ENCODE peak calls at places on chromosomes 6 and 20, in ten cellular contexts. Q is Peyer's patch; R is stimulated activated CD4-positive, alpha-beta T cell treated with anti-CD3 and anti-CD28 coated beads, Interleukin-4, amount 100 ng/mL, for 24 hours; B is H54; D is COLO829; U is brain microvascular endothelial cell; V is NCI-H1105; P is right cardiac atrium; X is iPS-NIHi11; I is H1. H is an unnamed sample.

GRCh38 chr6:169449221-169449620 is 195.6 kb upstream of the THBS2 start:
- DNase-seq in Q (no peak), R (no peak), B (no peak), X (no peak), V (no peak), P (no peak), I (no peak), U (no peak), D (no peak), H (no peak)

GRCh38 chr6:36735110-36735971 is 37.7 kb downstream of the RAB44 start:
- DNase-seq in V (no peak), I (no peak), R (peak; percentile 27), P (peak; percentile 96), D (no peak), U (peak; percentile 53), B (peak; percentile 62), X (no peak), Q (peak; percentile 56), H (peak; percentile 53)

GRCh38 chr6:5390177-5390576 is 128.9 kb downstream of the FARS2 start:
- DNase-seq in P (no peak), X (no peak), U (no peak), R (no peak), Q (no peak), B (no peak), V (no peak), D (no peak), I (no peak), H (no peak)

GRCh38 chr6:106973841-106974336 is 640 bp downstream of the CD24 start:
- DNase-seq in U (no peak), V (peak; percentile 50), X (no peak), R (no peak), I (no peak), B (no peak), P (no peak), Q (peak; percentile 56), D (no peak), H (peak; percentile 77)

GRCh38 chr6:150685860-150686259 is 86.2 kb downstream of the PLEKHG1 start:
- DNase-seq in U (no peak), V (no peak), D (peak; percentile 27), I (peak; percentile 64), B (peak; percentile 36), Q (no peak), R (peak; percentile 47), P (peak; percentile 58), X (peak; percentile 84), H (peak; percentile 66)

GRCh38 chr6:158816329-158816728 is 2.8 kb downstream of the EZR start:
- DNase-seq in Q (no peak), U (no peak), X (no peak), D (no peak), B (no peak), V (no peak), R (peak; percentile 38), P (no peak), I (no peak), H (peak; percentile 44)

GRCh38 chr6:130178692-130179091 is 44.1 kb downstream of the SAMD3 start:
- DNase-seq in D (peak; percentile 28), Q (no peak), R (no peak), V (no peak), X (peak; percentile 24), I (no peak), U (peak; percentile 95), B (peak; percentile 18), P (no peak), H (no peak)

GRCh38 chr6:20366082-20366834 is 35.4 kb upstream of the E2F3 start:
- DNase-seq in X (no peak), U (no peak), V (no peak), B (no peak), I (no peak), D (no peak), R (peak; percentile 24), Q (no peak), P (no peak), H (no peak)

GRCh38 chr6:92777146-92777740 is 642.1 kb downstream of the EPHA7 start:
- DNase-seq in B (no peak), Q (no peak), V (peak; percentile 41), R (no peak), I (no peak), P (no peak), X (peak; percentile 30), U (no peak), D (no peak), H (peak; percentile 66)

GRCh38 chr6:147654103-147654845 is 145.8 kb downstream of the SAMD5 start:
- DNase-seq in P (no peak), R (no peak), I (no peak), U (peak; percentile 26), Q (no peak), D (no peak), B (no peak), X (no peak), V (no peak), H (no peak)

GRCh38 chr6:43037706-43038105 is 15.9 kb downstream of the CUL7 start:
- DNase-seq in X (no peak), P (peak; percentile 32), U (no peak), D (no peak), Q (no peak), R (no peak), B (no peak), V (no peak), I (no peak), H (no peak)

GRCh38 chr20:1489328-1489727 is 1.9 kb downstream of the SIRPB2 start:
- DNase-seq in B (no peak), R (no peak), D (no peak), X (no peak), I (no peak), P (no peak), V (no peak), Q (no peak), U (no peak), H (no peak)

GRCh38 chr20:54774423-54774822 is 299.0 kb downstream of the DOK5 start:
- DNase-seq in P (no peak), U (no peak), D (no peak), V (no peak), R (no peak), I (no peak), B (no peak), X (no peak), Q (no peak), H (no peak)

GRCh38 chr6:148146717-148147116 is 195.9 kb upstream of the SASH1 start:
- DNase-seq in U (peak; percentile 66), Q (no peak), R (peak; percentile 67), D (no peak), B (peak; percentile 7), I (peak; percentile 3), P (no peak), X (no peak), V (no peak), H (no peak)

GRCh38 chr20:61125536-61126180 is 126.4 kb upstream of the CDH4 start:
- DNase-seq in Q (no peak), V (no peak), B (no peak), I (no peak), P (no peak), R (no peak), D (no peak), U (no peak), X (no peak), H (no peak)

GRCh38 chr20:6094038-6094437 is 28.8 kb downstream of the FERMT1 start:
- DNase-seq in U (no peak), Q (no peak), P (no peak), D (no peak), V (no peak), R (no peak), X (no peak), I (no peak), B (no peak), H (no peak)

GRCh38 chr20:62012631-62013030 is 53.0 kb downstream of the TAF4 start:
- DNase-seq in P (no peak), X (no peak), U (no peak), B (no peak), D (no peak), V (no peak), R (no peak), Q (no peak), I (no peak), H (no peak)

GRCh38 chr6:71808865-71809264 is 77.5 kb upstream of the RIMS1 start:
- DNase-seq in V (no peak), U (no peak), X (no peak), B (no peak), D (no peak), P (no peak), R (no peak), Q (no peak), I (no peak), H (no peak)

GRCh38 chr6:26550250-26550993 is 12.3 kb downstream of the HMGN4 start:
- DNase-seq in Q (peak; percentile 70), X (peak; percentile 87), D (peak; percentile 74), I (peak; percentile 89), U (no peak), P (peak; percentile 87), V (no peak), R (peak; percentile 66), B (no peak), H (peak; percentile 89)

GRCh38 chr6:170044836-170045562 is 245.9 kb downstream of the DLL1 start:
- DNase-seq in U (no peak), B (no peak), Q (peak; percentile 20), D (no peak), P (no peak), I (no peak), R (no peak), V (no peak), X (no peak), H (no peak)

GRCh38 chr6:160067564-160067963 is 54.1 kb upstream of the SLC22A1 start:
- DNase-seq in U (no peak), P (no peak), X (no peak), R (no peak), I (no peak), Q (no peak), V (no peak), D (no peak), B (no peak), H (no peak)

GRCh38 chr6:76615395-76615794 is 542.9 kb upstream of the IMPG1 start:
- DNase-seq in Q (no peak), P (no peak), B (no peak), I (no peak), U (no peak), R (no peak), X (no peak), V (no peak), D (no peak), H (no peak)

GRCh38 chr6:82040405-82041221 is 206.9 kb downstream of the IBTK start:
- DNase-seq in V (peak; percentile 13), D (peak; percentile 42), Q (no peak), I (no peak), P (no peak), B (no peak), U (peak; percentile 64), R (no peak), X (peak; percentile 46), H (peak; percentile 81)

GRCh38 chr6:56223995-56224394 is 23.4 kb downstream of the COL21A1 start:
- DNase-seq in B (no peak), Q (no peak), V (no peak), D (no peak), R (no peak), P (no peak), I (no peak), U (peak; percentile 79), X (no peak), H (no peak)

GRCh38 chr6:113011803-113012202 is 664.7 kb downstream of the RFPL4B start:
- DNase-seq in I (no peak), X (no peak), Q (no peak), D (no peak), V (no peak), P (no peak), U (no peak), B (no peak), R (no peak), H (peak; percentile 11)

GRCh38 chr6:29499704-29500103 is 11.9 kb upstream of the MAS1L start:
- DNase-seq in D (no peak), U (no peak), P (no peak), R (no peak), Q (no peak), X (no peak), I (no peak), B (no peak), V (no peak), H (no peak)

GRCh38 chr20:18739785-18740184 is 73.8 kb upstream of the SCP2D1 start:
- DNase-seq in U (peak; percentile 85), Q (no peak), D (no peak), B (no peak), P (peak; percentile 62), V (no peak), R (no peak), I (peak; percentile 9), X (peak; percentile 33), H (peak; percentile 88)

GRCh38 chr6:4157506-4157905 is 22.1 kb upstream of the ECI2 start:
- DNase-seq in V (no peak), P (no peak), I (no peak), U (no peak), Q (no peak), R (no peak), X (no peak), D (no peak), B (no peak), H (no peak)